ENCODE peak calls at places on chromosomes 11 and 22, in six cellular contexts. M is GM23338, U is Panc1, E is transverse colon, S is stomach, I is spleen. P is an unnamed sample. For H3K4me1, the result is how much of the 10 kb centered on the place peaks cover.

GRCh38 chr11:76670475-76671235 is at the start of gene LRRC32:
- DNase-seq in U (no peak), M (peak), S (peak), I (peak), E (peak), P (no peak)

GRCh38 chr22:19287076-19287724 is 4.3 kb downstream of the CLTCL1 start:
- DNase-seq in M (peak), E (no peak), S (no peak), I (no peak), U (no peak), P (no peak)

GRCh38 chr11:65452806-65453490 is 30.4 kb downstream of the NEAT1 start:
- DNase-seq in E (no peak), M (no peak), S (no peak), U (no peak), I (no peak), P (no peak)

GRCh38 chr11:94303884-94304459 is 408 bp upstream of the IZUMO1R start:
- DNase-seq in M (no peak), E (no peak), S (no peak), U (no peak), I (no peak), P (no peak)

GRCh38 chr22:17119481-17120202 is 1.5 kb downstream of the TMEM121B start:
- DNase-seq in E (peak), M (peak), U (no peak), I (peak), S (no peak), P (no peak)

GRCh38 chr11:59142530-59143507 is at the start of gene FAM111A:
- DNase-seq in U (no peak), I (peak), E (peak), S (peak), M (peak), P (peak)

GRCh38 chr22:43802897-43803495 is 9.1 kb downstream of the EFCAB6 start:
- DNase-seq in S (no peak), E (no peak), U (no peak), I (no peak), M (no peak), P (no peak)

GRCh38 chr11:8080674-8081590 is at the start of gene TUB:
- DNase-seq in M (peak), U (no peak), I (peak), S (peak), E (no peak), P (no peak)

GRCh38 chr11:59173080-59173963 is 1.4 kb downstream of the DTX4 start:
- DNase-seq in E (peak), U (no peak), S (peak), I (peak), M (peak), P (peak)

GRCh38 chr22:44887941-44888366 is 121.9 kb downstream of the PHF21B start:
- DNase-seq in S (no peak), I (peak), E (no peak), U (no peak), M (no peak), P (no peak)

GRCh38 chr22:22673099-22673498 is 28.7 kb downstream of the GGTLC2 start:
- DNase-seq in M (no peak), U (no peak), S (no peak), E (no peak), I (no peak), P (no peak)

GRCh38 chr11:130211781-130212401 is 52.3 kb downstream of the ST14 start:
- DNase-seq in U (no peak), E (peak), S (peak), I (peak), M (no peak), P (peak)

GRCh38 chr11:13889566-13890214 is 72.8 kb upstream of the SPON1 start:
- DNase-seq in M (no peak), I (no peak), E (no peak), U (no peak), S (no peak), P (no peak)

GRCh38 chr11:6476571-6476970 is 2.8 kb upstream of the TRIM3 start:
- DNase-seq in U (no peak), M (peak), I (no peak), E (no peak), S (no peak), P (no peak)

GRCh38 chr22:42437488-42438292 is 5.5 kb upstream of the NFAM1 start:
- DNase-seq in M (peak), E (peak), I (peak), S (peak), U (peak), P (peak)

GRCh38 chr11:45921561-45922424 is 663 bp upstream of the LARGE2 start:
- DNase-seq in M (peak), I (no peak), E (peak), S (peak), U (no peak), P (peak)

GRCh38 chr11:119148855-119149370 is at the start of gene ABCG4:
- DNase-seq in U (no peak), S (peak), E (no peak), I (no peak), M (peak), P (no peak)

GRCh38 chr11:13016415-13016814 is 7.3 kb downstream of the RASSF10 start:
- DNase-seq in M (no peak), E (peak), S (no peak), I (no peak), U (no peak), P (no peak)

GRCh38 chr11:20080032-20080685 is 80.1 kb downstream of the DBX1 start:
- DNase-seq in S (no peak), U (no peak), M (no peak), E (no peak), I (no peak), P (no peak)

GRCh38 chr11:76661306-76661751 is 9.2 kb downstream of the LRRC32 start:
- DNase-seq in S (no peak), M (no peak), E (peak), I (peak), U (no peak), P (no peak)

GRCh38 chr22:42895087-42895486 is 38.0 kb upstream of the ARFGAP3 start:
- DNase-seq in E (no peak), M (no peak), I (no peak), S (no peak), U (no peak), P (no peak)

GRCh38 chr22:48492371-48493320 is 1335.0 kb downstream of the BRD1 start:
- DNase-seq in M (peak), E (peak), S (peak), I (peak), U (peak), P (peak)

GRCh38 chr11:130774703-130775102 is 141.6 kb downstream of the SNX19 start:
- DNase-seq in U (no peak), M (no peak), I (no peak), E (no peak), S (no peak), P (no peak)

GRCh38 chr22:27801616-27802388 is at the start of gene MN1:
- DNase-seq in M (peak), U (no peak), E (peak), I (no peak), S (peak), P (no peak)

GRCh38 chr11:3160252-3161031 is 4.7 kb downstream of the OSBPL5 start:
- DNase-seq in S (peak), U (peak), I (peak), E (peak), M (peak), P (peak)

GRCh38 chr11:3159296-3160190 is 5.6 kb downstream of the OSBPL5 start:
- DNase-seq in M (no peak), E (peak), I (peak), U (no peak), S (peak), P (peak)

GRCh38 chr11:3161720-3162409 is 3.2 kb downstream of the OSBPL5 start:
- DNase-seq in E (peak), M (no peak), S (no peak), U (no peak), I (peak), P (no peak)

GRCh38 chr11:3162410-3163240 is 2.5 kb downstream of the OSBPL5 start:
- DNase-seq in S (no peak), I (peak), M (no peak), U (no peak), E (peak), P (no peak)

DNA sequence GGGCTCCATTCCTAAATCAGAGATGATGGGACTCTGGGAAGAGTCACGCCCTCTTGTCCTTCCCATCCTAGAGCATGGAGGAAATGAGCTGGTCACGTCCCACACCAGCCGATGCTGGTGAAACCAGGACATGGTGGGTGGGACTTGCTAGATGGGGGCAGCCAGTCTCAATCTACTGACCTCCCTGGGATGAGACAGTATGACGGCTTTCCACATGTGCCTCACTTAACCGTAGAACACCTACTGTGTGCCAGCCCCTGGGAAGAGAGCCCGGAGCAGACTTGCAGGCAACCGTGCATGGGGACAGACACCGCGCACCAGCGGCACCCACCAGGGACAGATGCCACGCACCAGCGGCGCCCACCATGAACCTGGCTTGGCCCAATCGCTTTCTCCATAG is 3.8 kb downstream of the OSBPL5 start:
- DNase-seq in M (no peak), I (peak), U (no peak), S (no peak), E (peak), P (no peak)
- H3K4me1 ChIP-seq in M (under half), I (half or more), U (under half), S (half or more), E (half or more), P (under half)

GRCh38 chr22:20777420-20778177 is 3.7 kb downstream of the SERPIND1 start:
- DNase-seq in M (no peak), I (no peak), U (no peak), E (peak), S (no peak), P (no peak)

GRCh38 chr22:20779813-20780148 is 5.9 kb downstream of the SERPIND1 start:
- DNase-seq in E (no peak), U (no peak), I (no peak), M (no peak), S (no peak), P (no peak)

GRCh38 chr22:20781272-20781990 is 7.5 kb downstream of the SERPIND1 start:
- DNase-seq in S (no peak), E (no peak), I (no peak), U (no peak), M (no peak), P (no peak)

GRCh38 chr22:20776624-20777405 is 2.9 kb downstream of the SERPIND1 start:
- DNase-seq in S (no peak), U (no peak), E (no peak), I (no peak), M (no peak), P (no peak)

GRCh38 chr22:20779014-20779812 is 5.3 kb downstream of the SERPIND1 start:
- DNase-seq in I (no peak), U (no peak), E (no peak), M (no peak), S (no peak), P (no peak)
- TF ChIP-seq POLR2AphosphoS5 in I (no peak), U (no peak), E (no peak), M (no peak), S (no peak), P (no peak)

DNA sequence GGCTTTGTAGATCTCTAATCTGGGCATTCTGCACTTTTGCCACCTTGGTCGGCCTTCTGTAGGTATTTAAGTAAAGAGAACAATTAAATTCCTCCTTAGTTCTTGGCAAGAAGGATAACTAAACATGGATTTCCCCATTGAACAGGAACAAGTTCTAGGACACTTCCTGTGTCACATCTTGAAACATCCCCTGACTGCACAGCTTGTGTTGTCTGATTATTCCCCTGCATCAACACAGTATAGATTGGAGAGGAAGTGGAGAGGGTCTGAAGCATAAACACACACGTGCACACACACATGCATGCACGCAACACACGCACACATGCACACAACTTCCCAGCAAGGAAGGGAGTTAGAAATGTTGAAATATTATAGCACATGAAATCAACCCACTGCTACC is 8.6 kb downstream of the ISX start:
- DNase-seq in U (no peak), S (no peak), I (no peak), E (no peak), M (no peak), P (no peak)
- H3K4me1 ChIP-seq in U (under half), S (under half), I (under half), E (under half), M (under half), P (under half)

GRCh38 chr11:74687237-74688005 is 43.8 kb downstream of the CHRDL2 start:
- DNase-seq in S (no peak), U (no peak), M (no peak), E (no peak), I (peak), P (no peak)
- TF ChIP-seq POLR2AphosphoS5 in S (no peak), U (no peak), M (no peak), E (no peak), I (no peak), P (no peak)

DNA sequence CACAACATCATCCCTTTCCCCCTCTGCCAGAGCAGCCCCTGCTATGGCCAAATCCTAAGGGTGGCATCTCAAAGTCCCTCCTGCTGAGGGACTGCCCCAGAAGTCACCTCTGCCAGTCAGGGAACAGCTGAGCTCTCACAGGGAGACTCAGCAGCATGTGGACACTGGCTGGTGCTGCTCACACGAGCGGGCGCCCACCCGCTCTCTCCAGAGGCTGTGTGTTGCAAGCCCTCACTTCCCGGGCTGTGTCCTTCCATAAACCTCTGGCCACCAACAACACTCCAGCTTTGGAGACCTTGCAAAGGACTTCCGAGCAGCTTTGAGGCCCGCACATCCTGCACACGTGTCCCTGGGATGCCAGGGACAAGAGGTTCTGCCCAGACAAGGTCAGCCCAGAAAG is 2.8 kb downstream of the IGSF9B start:
- DNase-seq in U (no peak), I (no peak), S (no peak), M (no peak), E (no peak), P (no peak)
- H3K4me1 ChIP-seq in U (under half), I (half or more), S (under half), M (half or more), E (half or more), P (under half)